ENCODE peak calls at places on chromosomes 6 and 20, in nine cellular contexts. One of them, this sample, is unnamed.

GRCh38 chr6:128310061-128310460 is 210.3 kb downstream of the PTPRK start:
- DNase-seq in aorta: no peak
- DNase-seq in H9: no peak
- DNase-seq in stimulated activated CD4-positive, alpha-beta T cell treated with anti-CD3 and anti-CD28 coated beads, Interleukin-12 subunit alpha, Interleukin-12 subunit beta, amount 100 ng/mL, for 48 hours: no peak
- DNase-seq in activated T-cell treated with anti-CD3 and anti-CD28 coated beads, Interleukin-2, amount 50 U/mL, for 24 hours: no peak
- DNase-seq in GM20000: no peak
- DNase-seq in HuH-7.5: no peak
- DNase-seq in stimulated activated CD8-positive, alpha-beta memory T cell treated with anti-CD3 and anti-CD28 coated beads, Interleukin-7, amount 100 ng/mL, for 1 hour: no peak
- DNase-seq in NCI-H1092 treated with DMSO at 0.1 percent for 48 hours: no peak
- DNase-seq in this sample: no peak

GRCh38 chr6:169689247-169689646 is 12.6 kb downstream of the WDR27 start:
- DNase-seq in aorta: no peak
- DNase-seq in H9: no peak
- DNase-seq in stimulated activated CD4-positive, alpha-beta T cell treated with anti-CD3 and anti-CD28 coated beads, Interleukin-12 subunit alpha, Interleukin-12 subunit beta, amount 100 ng/mL, for 48 hours: no peak
- DNase-seq in activated T-cell treated with anti-CD3 and anti-CD28 coated beads, Interleukin-2, amount 50 U/mL, for 24 hours: no peak
- DNase-seq in GM20000: no peak
- DNase-seq in HuH-7.5: no peak
- DNase-seq in stimulated activated CD8-positive, alpha-beta memory T cell treated with anti-CD3 and anti-CD28 coated beads, Interleukin-7, amount 100 ng/mL, for 1 hour: no peak
- DNase-seq in NCI-H1092 treated with DMSO at 0.1 percent for 48 hours: no peak
- DNase-seq in this sample: no peak

GRCh38 chr6:44621846-44622245 is 234.3 kb downstream of the CDC5L start:
- DNase-seq in aorta: no peak
- DNase-seq in H9: no peak
- DNase-seq in stimulated activated CD4-positive, alpha-beta T cell treated with anti-CD3 and anti-CD28 coated beads, Interleukin-12 subunit alpha, Interleukin-12 subunit beta, amount 100 ng/mL, for 48 hours: no peak
- DNase-seq in activated T-cell treated with anti-CD3 and anti-CD28 coated beads, Interleukin-2, amount 50 U/mL, for 24 hours: no peak
- DNase-seq in GM20000: no peak
- DNase-seq in HuH-7.5: no peak
- DNase-seq in stimulated activated CD8-positive, alpha-beta memory T cell treated with anti-CD3 and anti-CD28 coated beads, Interleukin-7, amount 100 ng/mL, for 1 hour: no peak
- DNase-seq in NCI-H1092 treated with DMSO at 0.1 percent for 48 hours: no peak
- DNase-seq in this sample: no peak

GRCh38 chr6:64838726-64839125 is 868.3 kb downstream of the EYS start:
- DNase-seq in aorta: no peak
- DNase-seq in H9: no peak
- DNase-seq in stimulated activated CD4-positive, alpha-beta T cell treated with anti-CD3 and anti-CD28 coated beads, Interleukin-12 subunit alpha, Interleukin-12 subunit beta, amount 100 ng/mL, for 48 hours: no peak
- DNase-seq in activated T-cell treated with anti-CD3 and anti-CD28 coated beads, Interleukin-2, amount 50 U/mL, for 24 hours: no peak
- DNase-seq in GM20000: no peak
- DNase-seq in HuH-7.5: no peak
- DNase-seq in stimulated activated CD8-positive, alpha-beta memory T cell treated with anti-CD3 and anti-CD28 coated beads, Interleukin-7, amount 100 ng/mL, for 1 hour: no peak
- DNase-seq in NCI-H1092 treated with DMSO at 0.1 percent for 48 hours: no peak
- DNase-seq in this sample: no peak

GRCh38 chr6:5081182-5081581 is 4.0 kb upstream of the PPP1R3G start:
- DNase-seq in aorta: no peak
- DNase-seq in H9: no peak
- DNase-seq in stimulated activated CD4-positive, alpha-beta T cell treated with anti-CD3 and anti-CD28 coated beads, Interleukin-12 subunit alpha, Interleukin-12 subunit beta, amount 100 ng/mL, for 48 hours: no peak
- DNase-seq in activated T-cell treated with anti-CD3 and anti-CD28 coated beads, Interleukin-2, amount 50 U/mL, for 24 hours: no peak
- DNase-seq in GM20000: no peak
- DNase-seq in HuH-7.5: no peak
- DNase-seq in stimulated activated CD8-positive, alpha-beta memory T cell treated with anti-CD3 and anti-CD28 coated beads, Interleukin-7, amount 100 ng/mL, for 1 hour: no peak
- DNase-seq in NCI-H1092 treated with DMSO at 0.1 percent for 48 hours: no peak
- DNase-seq in this sample: no peak

GRCh38 chr6:143323729-143324465 is 126.6 kb downstream of the ADAT2 start:
- DNase-seq in aorta: no peak
- DNase-seq in H9: no peak
- DNase-seq in stimulated activated CD4-positive, alpha-beta T cell treated with anti-CD3 and anti-CD28 coated beads, Interleukin-12 subunit alpha, Interleukin-12 subunit beta, amount 100 ng/mL, for 48 hours: no peak
- DNase-seq in activated T-cell treated with anti-CD3 and anti-CD28 coated beads, Interleukin-2, amount 50 U/mL, for 24 hours: no peak
- DNase-seq in GM20000: no peak
- DNase-seq in HuH-7.5: no peak
- DNase-seq in stimulated activated CD8-positive, alpha-beta memory T cell treated with anti-CD3 and anti-CD28 coated beads, Interleukin-7, amount 100 ng/mL, for 1 hour: no peak
- DNase-seq in NCI-H1092 treated with DMSO at 0.1 percent for 48 hours: no peak
- DNase-seq in this sample: no peak

GRCh38 chr6:158654498-158654897 is 4.6 kb downstream of the SYTL3 start:
- DNase-seq in aorta: peak
- DNase-seq in H9: no peak
- DNase-seq in stimulated activated CD4-positive, alpha-beta T cell treated with anti-CD3 and anti-CD28 coated beads, Interleukin-12 subunit alpha, Interleukin-12 subunit beta, amount 100 ng/mL, for 48 hours: no peak
- DNase-seq in activated T-cell treated with anti-CD3 and anti-CD28 coated beads, Interleukin-2, amount 50 U/mL, for 24 hours: no peak
- DNase-seq in GM20000: no peak
- DNase-seq in HuH-7.5: no peak
- DNase-seq in stimulated activated CD8-positive, alpha-beta memory T cell treated with anti-CD3 and anti-CD28 coated beads, Interleukin-7, amount 100 ng/mL, for 1 hour: no peak
- DNase-seq in NCI-H1092 treated with DMSO at 0.1 percent for 48 hours: peak
- DNase-seq in this sample: no peak

GRCh38 chr20:63472159-63472811 is at the start of gene KCNQ2:
- DNase-seq in aorta: no peak
- DNase-seq in H9: peak
- DNase-seq in stimulated activated CD4-positive, alpha-beta T cell treated with anti-CD3 and anti-CD28 coated beads, Interleukin-12 subunit alpha, Interleukin-12 subunit beta, amount 100 ng/mL, for 48 hours: no peak
- DNase-seq in activated T-cell treated with anti-CD3 and anti-CD28 coated beads, Interleukin-2, amount 50 U/mL, for 24 hours: peak
- DNase-seq in GM20000: no peak
- DNase-seq in HuH-7.5: no peak
- DNase-seq in stimulated activated CD8-positive, alpha-beta memory T cell treated with anti-CD3 and anti-CD28 coated beads, Interleukin-7, amount 100 ng/mL, for 1 hour: no peak
- DNase-seq in NCI-H1092 treated with DMSO at 0.1 percent for 48 hours: no peak
- DNase-seq in this sample: peak

GRCh38 chr6:110625883-110626282 is 149.5 kb upstream of the SLC22A16 start:
- DNase-seq in aorta: no peak
- DNase-seq in H9: no peak
- DNase-seq in stimulated activated CD4-positive, alpha-beta T cell treated with anti-CD3 and anti-CD28 coated beads, Interleukin-12 subunit alpha, Interleukin-12 subunit beta, amount 100 ng/mL, for 48 hours: no peak
- DNase-seq in activated T-cell treated with anti-CD3 and anti-CD28 coated beads, Interleukin-2, amount 50 U/mL, for 24 hours: no peak
- DNase-seq in GM20000: no peak
- DNase-seq in HuH-7.5: no peak
- DNase-seq in stimulated activated CD8-positive, alpha-beta memory T cell treated with anti-CD3 and anti-CD28 coated beads, Interleukin-7, amount 100 ng/mL, for 1 hour: no peak
- DNase-seq in NCI-H1092 treated with DMSO at 0.1 percent for 48 hours: no peak
- DNase-seq in this sample: no peak

GRCh38 chr20:45888681-45889080 is 1.3 kb upstream of the SPATA25 start:
- DNase-seq in aorta: no peak
- DNase-seq in H9: no peak
- DNase-seq in stimulated activated CD4-positive, alpha-beta T cell treated with anti-CD3 and anti-CD28 coated beads, Interleukin-12 subunit alpha, Interleukin-12 subunit beta, amount 100 ng/mL, for 48 hours: no peak
- DNase-seq in activated T-cell treated with anti-CD3 and anti-CD28 coated beads, Interleukin-2, amount 50 U/mL, for 24 hours: no peak
- DNase-seq in GM20000: no peak
- DNase-seq in HuH-7.5: no peak
- DNase-seq in stimulated activated CD8-positive, alpha-beta memory T cell treated with anti-CD3 and anti-CD28 coated beads, Interleukin-7, amount 100 ng/mL, for 1 hour: no peak
- DNase-seq in NCI-H1092 treated with DMSO at 0.1 percent for 48 hours: no peak
- DNase-seq in this sample: no peak

GRCh38 chr6:160430741-160431140 is 82.6 kb downstream of the SLC22A3 start:
- DNase-seq in aorta: no peak
- DNase-seq in H9: no peak
- DNase-seq in stimulated activated CD4-positive, alpha-beta T cell treated with anti-CD3 and anti-CD28 coated beads, Interleukin-12 subunit alpha, Interleukin-12 subunit beta, amount 100 ng/mL, for 48 hours: no peak
- DNase-seq in activated T-cell treated with anti-CD3 and anti-CD28 coated beads, Interleukin-2, amount 50 U/mL, for 24 hours: no peak
- DNase-seq in GM20000: no peak
- DNase-seq in HuH-7.5: no peak
- DNase-seq in stimulated activated CD8-positive, alpha-beta memory T cell treated with anti-CD3 and anti-CD28 coated beads, Interleukin-7, amount 100 ng/mL, for 1 hour: no peak
- DNase-seq in NCI-H1092 treated with DMSO at 0.1 percent for 48 hours: no peak
- DNase-seq in this sample: no peak

GRCh38 chr6:14165091-14165490 is 47.5 kb downstream of the CD83 start:
- DNase-seq in aorta: no peak
- DNase-seq in H9: no peak
- DNase-seq in stimulated activated CD4-positive, alpha-beta T cell treated with anti-CD3 and anti-CD28 coated beads, Interleukin-12 subunit alpha, Interleukin-12 subunit beta, amount 100 ng/mL, for 48 hours: no peak
- DNase-seq in activated T-cell treated with anti-CD3 and anti-CD28 coated beads, Interleukin-2, amount 50 U/mL, for 24 hours: no peak
- DNase-seq in GM20000: no peak
- DNase-seq in HuH-7.5: no peak
- DNase-seq in stimulated activated CD8-positive, alpha-beta memory T cell treated with anti-CD3 and anti-CD28 coated beads, Interleukin-7, amount 100 ng/mL, for 1 hour: no peak
- DNase-seq in NCI-H1092 treated with DMSO at 0.1 percent for 48 hours: no peak
- DNase-seq in this sample: no peak

GRCh38 chr20:19015890-19016465 is 196.5 kb upstream of the SLC24A3 start:
- DNase-seq in aorta: no peak
- DNase-seq in H9: no peak
- DNase-seq in stimulated activated CD4-positive, alpha-beta T cell treated with anti-CD3 and anti-CD28 coated beads, Interleukin-12 subunit alpha, Interleukin-12 subunit beta, amount 100 ng/mL, for 48 hours: no peak
- DNase-seq in activated T-cell treated with anti-CD3 and anti-CD28 coated beads, Interleukin-2, amount 50 U/mL, for 24 hours: no peak
- DNase-seq in GM20000: no peak
- DNase-seq in HuH-7.5: no peak
- DNase-seq in stimulated activated CD8-positive, alpha-beta memory T cell treated with anti-CD3 and anti-CD28 coated beads, Interleukin-7, amount 100 ng/mL, for 1 hour: no peak
- DNase-seq in NCI-H1092 treated with DMSO at 0.1 percent for 48 hours: no peak
- DNase-seq in this sample: no peak

GRCh38 chr20:15836634-15837033 is 736.6 kb downstream of the KIF16B start:
- DNase-seq in aorta: no peak
- DNase-seq in H9: no peak
- DNase-seq in stimulated activated CD4-positive, alpha-beta T cell treated with anti-CD3 and anti-CD28 coated beads, Interleukin-12 subunit alpha, Interleukin-12 subunit beta, amount 100 ng/mL, for 48 hours: no peak
- DNase-seq in activated T-cell treated with anti-CD3 and anti-CD28 coated beads, Interleukin-2, amount 50 U/mL, for 24 hours: no peak
- DNase-seq in GM20000: no peak
- DNase-seq in HuH-7.5: no peak
- DNase-seq in stimulated activated CD8-positive, alpha-beta memory T cell treated with anti-CD3 and anti-CD28 coated beads, Interleukin-7, amount 100 ng/mL, for 1 hour: no peak
- DNase-seq in NCI-H1092 treated with DMSO at 0.1 percent for 48 hours: no peak
- DNase-seq in this sample: no peak